ENCODE peak calls at places on chromosome 20, in five cellular contexts. M, U, T, D and P are unnamed samples.
A peak's percentile ranks its signal among the peaks of the same experiment; 100 is the strongest.

GRCh38 chr20:46558511-46558959 is 8.1 kb upstream of the OCSTAMP start:
- DNase-seq in M (no peak), U (peak; percentile 76), T (peak; percentile 30), D (peak; percentile 58), P (no peak)

GRCh38 chr20:37522258-37523011 is 1.4 kb downstream of the NNAT start:
- DNase-seq in M (no peak), U (peak; percentile 39), T (no peak), D (no peak), P (no peak)

GRCh38 chr20:43974665-43975064 is 60.0 kb downstream of the TOX2 start:
- DNase-seq in M (no peak), U (no peak), T (no peak), D (no peak), P (no peak)

GRCh38 chr20:44615876-44616603 is 33.7 kb downstream of the PKIG start:
- DNase-seq in M (no peak), U (no peak), T (no peak), D (no peak), P (peak; percentile 65)

GRCh38 chr20:42955713-42956112 is 234.0 kb downstream of the PTPRT start:
- DNase-seq in M (no peak), U (no peak), T (no peak), D (no peak), P (no peak)

GRCh38 chr20:44182135-44182765 is 4.7 kb downstream of the JPH2 start:
- DNase-seq in M (no peak), U (no peak), T (peak; percentile 43), D (no peak), P (no peak)

GRCh38 chr20:62063601-62063980 is 2.1 kb downstream of the TAF4 start:
- DNase-seq in M (no peak), U (no peak), T (no peak), D (peak; percentile 72), P (no peak)

GRCh38 chr20:36728986-36729385 is 16.9 kb downstream of the NDRG3 start:
- DNase-seq in M (no peak), U (peak; percentile 23), T (no peak), D (peak; percentile 40), P (peak; percentile 24)

GRCh38 chr20:22692119-22692475 is 107.7 kb upstream of the FOXA2 start:
- DNase-seq in M (no peak), U (no peak), T (no peak), D (no peak), P (no peak)
- H3K4me3 ChIP-seq in M (no peak overlapping the region), U (no peak overlapping the region), T (no peak overlapping the region), D (no peak overlapping the region), P (no peak overlapping the region)

DNA sequence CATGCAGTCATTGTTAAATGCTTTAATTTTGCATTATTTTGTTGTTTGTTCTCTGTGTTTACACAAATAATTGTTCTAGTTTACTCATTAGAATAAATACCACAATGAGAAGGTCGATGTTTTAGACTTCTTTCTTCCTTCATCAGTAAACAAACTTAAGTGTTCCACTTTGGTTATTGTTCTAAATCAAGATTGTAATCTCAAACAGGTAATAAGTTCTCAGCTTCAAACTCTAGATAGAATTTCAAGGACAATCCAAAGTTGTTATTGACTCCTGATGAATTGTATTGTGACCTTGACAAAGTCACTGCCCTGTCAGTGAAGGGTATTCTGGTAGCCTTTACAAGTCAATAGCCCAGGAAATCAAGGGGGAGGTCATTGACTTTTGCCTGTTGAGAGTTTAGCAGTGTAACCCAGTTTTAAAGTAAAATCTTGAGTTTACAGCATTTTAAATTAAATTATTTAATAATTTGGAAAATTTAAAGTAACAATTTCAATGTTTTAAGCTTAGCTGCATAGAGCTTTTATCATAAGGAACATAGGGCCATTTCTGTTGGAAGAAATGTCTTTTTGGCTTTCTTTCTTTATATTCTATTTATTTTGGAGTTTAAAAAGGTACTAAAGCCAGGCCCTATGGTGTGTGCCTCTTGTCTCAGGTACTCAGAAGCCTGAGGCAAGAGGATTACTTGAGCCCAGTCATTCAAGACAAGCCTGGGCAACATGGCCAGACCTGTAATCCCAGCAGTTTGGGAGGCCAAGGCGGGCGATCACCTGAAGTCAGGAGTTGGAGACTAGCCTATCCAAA is 79.6 kb downstream of the CBFA2T2 start:
- DNase-seq in M (no peak), U (no peak), T (no peak), D (peak; percentile 22), P (no peak)
- H3K4me3 ChIP-seq in M (no peak overlapping the region), U (no peak overlapping the region), T (no peak overlapping the region), D (no peak overlapping the region), P (no peak overlapping the region)

GRCh38 chr20:2708073-2708415 is 15.5 kb downstream of the EBF4 start:
- DNase-seq in M (no peak), U (no peak), T (no peak), D (peak; percentile 70), P (no peak)

GRCh38 chr20:2706688-2707352 is 14.2 kb downstream of the EBF4 start:
- DNase-seq in M (no peak), U (no peak), T (no peak), D (peak; percentile 51), P (no peak)

GRCh38 chr20:2708665-2709064 is 16.1 kb downstream of the EBF4 start:
- DNase-seq in M (no peak), U (no peak), T (no peak), D (no peak), P (no peak)

GRCh38 chr20:2705931-2706645 is 13.5 kb downstream of the EBF4 start:
- DNase-seq in M (no peak), U (no peak), T (no peak), D (no peak), P (no peak)

GRCh38 chr20:2707353-2708072 is 14.9 kb downstream of the EBF4 start:
- DNase-seq in M (no peak), U (no peak), T (no peak), D (no peak), P (no peak)
- H3K4me3 ChIP-seq in M (no peak overlapping the region), U (no peak overlapping the region), T (no peak overlapping the region), D (no peak overlapping the region), P (no peak overlapping the region)

GRCh38 chr20:4748847-4749246 is 27.1 kb downstream of the PRND start:
- DNase-seq in M (no peak), U (no peak), T (no peak), D (peak; percentile 47), P (no peak)
- H3K4me3 ChIP-seq in M (no peak overlapping the region), U (no peak overlapping the region), T (no peak overlapping the region), D (no peak overlapping the region), P (no peak overlapping the region)

GRCh38 chr20:58851221-58851968 is 693 bp upstream of the GNAS-AS1 start:
- DNase-seq in M (no peak), U (no peak), T (peak; percentile 14), D (peak; percentile 49), P (no peak)

GRCh38 chr20:58852559-58853271 is at the start of gene GNAS:
- DNase-seq in M (no peak), U (peak; percentile 71), T (peak; percentile 60), D (peak; percentile 91), P (no peak)

GRCh38 chr20:58853466-58853865 is 950 bp downstream of the GNAS start:
- DNase-seq in M (no peak), U (no peak), T (no peak), D (no peak), P (no peak)

GRCh38 chr20:58851969-58852458 is 502 bp upstream of the GNAS start:
- DNase-seq in M (no peak), U (no peak), T (no peak), D (no peak), P (no peak)

DNA sequence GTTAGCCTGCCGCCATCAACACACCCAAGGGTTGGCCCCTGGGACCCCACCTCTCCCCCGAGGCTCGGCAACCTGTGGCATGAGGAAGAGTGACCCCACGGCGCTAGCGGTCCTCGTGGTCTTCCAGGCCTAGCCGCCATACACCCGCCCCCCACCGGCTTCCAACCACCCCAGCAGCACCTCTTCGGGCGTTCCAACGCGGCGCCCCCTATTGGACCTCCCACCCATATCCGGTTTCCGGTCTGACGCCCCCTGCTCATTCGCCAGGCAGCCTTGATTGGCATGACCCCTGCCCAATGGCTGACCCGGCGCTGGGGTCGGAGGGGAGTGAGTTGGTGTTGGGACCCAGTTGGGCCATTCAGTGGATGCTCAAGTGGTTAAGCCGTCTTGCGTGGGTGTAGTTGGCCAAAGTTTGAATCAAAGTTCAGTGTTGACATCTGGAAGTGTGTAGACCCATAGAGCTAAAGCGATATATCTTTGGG is at the start of gene GNAS-AS1:
- DNase-seq in M (no peak), U (peak; percentile 89), T (peak; percentile 90), D (peak; percentile 91), P (peak; percentile 89)
- H3K4me3 ChIP-seq in M (no peak within 1 kb of the TSS), U (peak within 1 kb of the TSS; percentile 71), T (peak within 1 kb of the TSS; percentile 73), D (peak within 1 kb of the TSS; percentile 63), P (peak within 1 kb of the TSS; percentile 84)

GRCh38 chr20:54173653-54174451 is at the start of gene CYP24A1:
- DNase-seq in M (no peak), U (no peak), T (peak; percentile 38), D (peak; percentile 65), P (no peak)
- H3K4me3 ChIP-seq in M (peak within 1 kb of the TSS; percentile 41), U (no peak within 1 kb of the TSS), T (no peak within 1 kb of the TSS), D (peak within 1 kb of the TSS; percentile 42), P (no peak within 1 kb of the TSS)

DNA sequence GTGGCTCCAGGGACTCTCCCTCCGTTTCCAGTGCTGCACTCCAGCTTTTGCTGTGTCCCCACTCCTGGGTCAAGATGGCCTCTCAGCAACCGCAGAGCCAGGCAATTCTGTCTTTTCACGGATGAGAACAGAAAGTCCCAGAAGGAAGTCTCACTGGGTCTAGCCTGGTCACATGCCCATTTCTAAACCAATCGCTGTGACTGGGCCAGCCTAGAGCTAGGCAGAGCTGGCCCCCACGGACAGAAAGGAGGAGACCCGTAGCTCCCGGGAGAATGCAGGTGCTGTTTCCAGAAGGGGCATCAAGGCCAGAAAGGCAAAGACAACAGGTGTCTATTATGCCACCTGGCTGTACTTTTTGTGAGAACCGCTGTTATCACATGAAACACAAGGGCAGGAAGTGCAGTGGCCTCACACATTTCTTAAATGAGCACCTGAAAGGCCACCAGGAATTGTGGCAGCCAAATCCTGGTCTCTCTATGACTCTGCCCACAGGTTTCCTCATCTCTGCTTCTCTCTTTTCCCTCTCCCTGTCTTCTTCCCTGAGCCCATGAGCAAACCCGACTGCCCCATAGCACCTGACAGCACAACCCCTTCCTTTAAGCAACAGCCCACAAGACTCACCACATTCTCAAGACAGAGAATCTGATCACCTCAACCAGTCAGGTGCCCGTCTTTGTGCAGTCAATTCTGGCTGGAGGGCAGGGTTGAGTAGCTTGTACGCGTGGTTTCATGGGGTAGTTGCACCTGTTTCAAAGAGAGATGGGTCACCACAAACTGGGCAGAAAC is 37.1 kb upstream of the B4GALT5 start:
- DNase-seq in M (no peak), U (no peak), T (no peak), D (no peak), P (peak; percentile 66)
- H3K4me3 ChIP-seq in M (no peak overlapping the region), U (no peak overlapping the region), T (no peak overlapping the region), D (no peak overlapping the region), P (no peak overlapping the region)

GRCh38 chr20:53611449-53611894 is 17.8 kb upstream of the ZNF217 start:
- DNase-seq in M (peak; percentile 78), U (peak; percentile 97), T (peak; percentile 52), D (peak; percentile 24), P (no peak)
- H3K4me3 ChIP-seq in M (peak overlapping the region; percentile 15), U (no peak overlapping the region), T (no peak overlapping the region), D (no peak overlapping the region), P (no peak overlapping the region)

GRCh38 chr20:13784271-13784892 is 337 bp downstream of the ESF1 start:
- DNase-seq in M (no peak), U (no peak), T (no peak), D (no peak), P (no peak)
- H3K4me3 ChIP-seq in M (peak overlapping the region; percentile 80), U (peak overlapping the region; percentile 83), T (peak overlapping the region; percentile 98), D (peak overlapping the region; percentile 67), P (peak overlapping the region; percentile 95)

GRCh38 chr20:10217517-10218410 is 866 bp upstream of the SNAP25 start:
- DNase-seq in M (no peak), U (peak; percentile 90), T (no peak), D (peak; percentile 90), P (no peak)
- H3K4me3 ChIP-seq in M (no peak overlapping the region), U (peak overlapping the region; percentile 28), T (no peak overlapping the region), D (peak overlapping the region; percentile 60), P (no peak overlapping the region)